ENCODE peak calls at places on chromosomes 12 and 14, in ten cellular contexts. P is tibial nerve, E is ascending aorta, M is fibroblast of villous mesenchyme, L is cardiac fibroblast, T is IMR-90, C is H9, F is dorsolateral prefrontal cortex, Q is GM20000, K is B cell. D is an unnamed sample.

GRCh38 chr14:103057372-103058208 is at the start of gene CDC42BPB:
- DNase-seq in P (peak; percentile 73), E (peak; percentile 93), M (peak; percentile 94), L (peak; percentile 87), T (peak; percentile 90), C (peak; percentile 91), F (peak; percentile 81), Q (peak; percentile 95), K (peak; percentile 76), D (peak; percentile 89)

GRCh38 chr12:97946701-97947100 is 484.1 kb downstream of the RMST start:
- DNase-seq in P (no peak), E (no peak), M (no peak), L (no peak), T (no peak), C (no peak), F (no peak), Q (no peak), K (no peak), D (no peak)

GRCh38 chr12:27971606-27972005 is 927 bp downstream of the PTHLH start:
- DNase-seq in P (no peak), E (no peak), M (no peak), L (no peak), T (peak; percentile 30), C (no peak), F (no peak), Q (peak; percentile 19), K (no peak), D (no peak)

GRCh38 chr14:53550776-53551175 is 397.7 kb upstream of the DDHD1 start:
- DNase-seq in P (no peak), E (no peak), M (no peak), L (no peak), T (no peak), C (no peak), F (no peak), Q (no peak), K (no peak), D (no peak)

GRCh38 chr12:116245189-116245588 is 32.3 kb downstream of the MED13L start:
- DNase-seq in P (no peak), E (no peak), M (peak; percentile 26), L (no peak), T (no peak), C (no peak), F (no peak), Q (no peak), K (no peak), D (no peak)

GRCh38 chr12:13573698-13574321 is 377.3 kb downstream of the EMP1 start:
- DNase-seq in P (no peak), E (no peak), M (peak; percentile 83), L (peak; percentile 82), T (peak; percentile 58), C (no peak), F (no peak), Q (no peak), K (no peak), D (no peak)

GRCh38 chr12:124381454-124382207 is 86.7 kb downstream of the RFLNA start:
- DNase-seq in P (peak; percentile 93), E (peak; percentile 94), M (peak; percentile 93), L (peak; percentile 91), T (peak; percentile 59), C (no peak), F (peak; percentile 74), Q (no peak), K (no peak), D (no peak)

GRCh38 chr12:83971781-83972180 is 940.8 kb downstream of the SLC6A15 start:
- DNase-seq in P (no peak), E (no peak), M (peak; percentile 1), L (no peak), T (no peak), C (no peak), F (no peak), Q (no peak), K (no peak), D (no peak)

GRCh38 chr12:31323466-31324115 is 2.4 kb downstream of the SINHCAF start:
- DNase-seq in P (no peak), E (peak; percentile 67), M (peak; percentile 39), L (peak; percentile 12), T (no peak), C (peak; percentile 50), F (no peak), Q (peak; percentile 63), K (peak; percentile 74), D (peak; percentile 57)

GRCh38 chr14:103361868-103362267 is 23.3 kb upstream of the MARK3 start:
- DNase-seq in P (no peak), E (no peak), M (peak; percentile 97), L (peak; percentile 99), T (peak; percentile 99), C (no peak), F (no peak), Q (no peak), K (no peak), D (no peak)

GRCh38 chr14:99476864-99477263 is 3.8 kb downstream of the SETD3 start:
- DNase-seq in P (no peak), E (no peak), M (peak; percentile 74), L (peak; percentile 58), T (peak; percentile 47), C (no peak), F (no peak), Q (no peak), K (no peak), D (no peak)

GRCh38 chr14:52442602-52443001 is 109.7 kb downstream of the TXNDC16 start:
- DNase-seq in P (no peak), E (no peak), M (no peak), L (no peak), T (no peak), C (no peak), F (no peak), Q (no peak), K (no peak), D (no peak)

GRCh38 chr14:104888489-104889373 is 23.7 kb downstream of the CEP170B start:
- DNase-seq in P (peak; percentile 10), E (peak; percentile 62), M (no peak), L (no peak), T (no peak), C (no peak), F (peak; percentile 43), Q (no peak), K (peak; percentile 11), D (no peak)

GRCh38 chr12:107236824-107237467 is 143.6 kb upstream of the CRY1 start:
- DNase-seq in P (no peak), E (no peak), M (peak; percentile 71), L (peak; percentile 3), T (peak; percentile 54), C (no peak), F (no peak), Q (no peak), K (no peak), D (no peak)

DNA sequence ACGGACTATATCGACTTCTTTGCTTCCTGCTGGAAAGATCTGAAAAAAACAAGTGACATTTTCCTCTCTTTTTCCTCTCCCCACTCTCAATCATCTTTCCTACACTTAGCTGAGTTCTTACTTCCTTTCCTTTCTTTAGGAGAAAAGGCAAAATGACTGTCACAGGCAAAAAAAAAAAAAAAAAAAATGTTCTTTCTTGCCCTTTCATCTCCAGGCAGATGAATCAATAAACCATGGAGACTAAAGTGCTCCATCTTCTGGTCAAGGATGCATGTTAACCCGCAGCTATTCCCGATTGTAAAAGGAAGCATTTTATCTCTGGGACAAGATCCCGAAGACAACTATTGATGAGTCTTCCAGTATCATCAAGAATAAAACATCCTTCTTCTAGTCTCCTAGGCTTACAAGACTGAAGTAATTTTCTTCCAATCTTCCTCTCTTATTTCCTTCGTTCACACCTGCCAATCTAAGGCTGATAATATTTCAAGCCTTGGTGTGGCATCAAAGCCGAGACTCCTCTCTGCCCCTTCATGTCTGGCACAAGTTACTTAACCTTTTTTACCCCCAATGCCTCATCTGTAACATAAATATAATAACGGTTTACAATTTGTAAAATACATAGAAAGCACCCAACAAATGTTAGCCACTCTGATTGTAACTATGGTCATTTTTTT is 94.2 kb upstream of the PLEKHG7 start:
- DNase-seq in P (no peak), E (no peak), M (peak; percentile 63), L (peak; percentile 83), T (peak; percentile 67), C (no peak), F (no peak), Q (peak; percentile 25), K (no peak), D (no peak)
- TF ChIP-seq CTCF in P (peak; percentile 25), E (peak; percentile 8), M (peak; percentile 66), L (peak; percentile 68), T (peak; percentile 70), C (peak; percentile 61), F (peak; percentile 45), Q (no peak), K (no peak), D (peak; percentile 29)

DNA sequence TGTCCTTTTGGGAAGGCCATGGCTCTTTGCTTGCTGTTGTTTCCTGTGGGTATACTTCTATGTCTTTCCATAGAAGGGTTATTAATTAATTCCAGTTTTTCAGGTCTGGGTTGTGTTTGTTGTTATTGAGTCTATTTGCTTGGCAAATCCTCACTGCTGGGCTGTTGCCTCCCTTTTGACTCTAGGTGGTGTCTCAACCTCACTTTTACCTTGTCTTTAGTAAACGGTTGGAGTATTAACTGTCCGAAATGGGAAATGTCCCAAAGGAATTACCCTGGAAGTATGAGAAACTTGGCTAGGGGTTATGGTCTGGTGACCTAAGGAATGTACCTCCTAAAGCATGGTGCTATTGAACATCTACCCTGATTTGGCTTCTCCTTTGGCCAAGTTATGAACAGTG is 16.7 kb downstream of the PRH1 start:
- DNase-seq in P (no peak), E (no peak), M (no peak), L (peak; percentile 21), T (no peak), C (no peak), F (no peak), Q (no peak), K (no peak), D (no peak)
- TF ChIP-seq CTCF in P (no peak), E (no peak), M (peak; percentile 7), L (no peak), T (no peak), C (peak; percentile 45), F (no peak), Q (no peak), K (no peak), D (no peak)

DNA sequence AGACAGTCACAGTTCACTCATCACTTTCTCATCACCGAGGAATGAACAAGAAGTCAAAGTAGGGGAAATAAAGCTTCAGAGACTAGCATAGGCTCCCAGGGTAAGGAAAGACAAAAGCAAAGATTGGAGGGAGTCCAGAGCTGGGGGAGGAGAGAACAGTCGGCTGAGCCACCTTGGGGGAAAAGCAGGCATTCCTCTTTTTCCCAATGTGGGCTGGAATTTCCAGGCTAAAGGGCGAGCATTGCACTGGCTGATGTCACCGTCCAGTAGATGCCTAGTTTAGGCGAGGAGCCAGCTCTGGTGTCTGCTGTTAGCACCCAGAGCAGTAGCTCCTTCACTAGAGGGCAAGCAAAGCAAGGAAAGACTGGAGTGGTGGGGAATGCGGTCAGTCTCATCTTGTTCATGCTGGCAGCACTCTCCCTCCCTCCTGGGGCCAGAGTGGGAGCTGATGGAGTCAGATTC is 8.5 kb upstream of the KRT75 start:
- DNase-seq in P (no peak), E (no peak), M (peak; percentile 26), L (peak; percentile 90), T (peak; percentile 74), C (peak; percentile 83), F (no peak), Q (no peak), K (no peak), D (peak; percentile 3)
- TF ChIP-seq CTCF in P (no peak), E (no peak), M (no peak), L (peak; percentile 31), T (no peak), C (peak; percentile 21), F (no peak), Q (no peak), K (no peak), D (no peak)

DNA sequence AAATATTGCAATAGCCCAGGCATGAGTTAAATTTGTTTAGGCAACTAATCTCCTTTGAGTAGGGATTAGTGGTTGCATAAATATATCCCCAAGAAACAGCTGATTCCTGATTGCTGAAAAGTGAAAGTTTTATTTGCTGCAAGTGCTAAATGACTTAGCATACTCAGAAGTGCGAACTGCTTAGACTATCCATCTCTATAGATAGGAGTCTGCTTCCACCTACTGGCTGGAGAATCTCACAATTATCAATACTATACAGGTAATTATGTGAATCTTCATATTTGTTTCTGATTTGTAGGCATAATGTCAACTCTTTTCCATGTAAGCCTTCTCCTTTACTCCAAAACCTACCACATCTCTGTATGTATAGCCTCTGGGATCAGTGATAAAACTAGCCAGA is 11.9 kb upstream of the SLCO1B3 start:
- DNase-seq in P (no peak), E (no peak), M (no peak), L (peak; percentile 53), T (no peak), C (no peak), F (no peak), Q (no peak), K (no peak), D (no peak)
- TF ChIP-seq CTCF in P (no peak), E (peak; percentile 48), M (no peak), L (peak; percentile 24), T (no peak), C (peak; percentile 78), F (peak; percentile 37), Q (no peak), K (no peak), D (no peak)